ENCODE peak calls at places on chromosomes 6 and 20, in nine cellular contexts. One of them, this sample, is unnamed.

GRCh38 chr6:13854716-13855250 is 40.4 kb upstream of the MCUR1 start:
- DNase-seq in stimulated activated CD4-positive, alpha-beta T cell treated with anti-CD3 and anti-CD28 coated beads, Interleukin-2, amount 100 ng/mL, for 48 hours: no peak
- DNase-seq in cardiac fibroblast: no peak
- DNase-seq in NCI-H146: no peak
- DNase-seq in T-helper 17 cell: no peak
- DNase-seq in NB4: no peak
- DNase-seq in activated T-cell treated with anti-CD3 and anti-CD28 coated beads for 1 hour: no peak
- DNase-seq in GM04503: no peak
- DNase-seq in CD8-positive, alpha-beta T cell: no peak
- DNase-seq in this sample: no peak

GRCh38 chr6:5693588-5693987 is 313.1 kb downstream of the NRN1 start:
- DNase-seq in stimulated activated CD4-positive, alpha-beta T cell treated with anti-CD3 and anti-CD28 coated beads, Interleukin-2, amount 100 ng/mL, for 48 hours: no peak
- DNase-seq in cardiac fibroblast: no peak
- DNase-seq in NCI-H146: no peak
- DNase-seq in T-helper 17 cell: no peak
- DNase-seq in NB4: no peak
- DNase-seq in activated T-cell treated with anti-CD3 and anti-CD28 coated beads for 1 hour: no peak
- DNase-seq in GM04503: no peak
- DNase-seq in CD8-positive, alpha-beta T cell: no peak
- DNase-seq in this sample: no peak

GRCh38 chr6:14317616-14318015 is 200.0 kb downstream of the CD83 start:
- DNase-seq in stimulated activated CD4-positive, alpha-beta T cell treated with anti-CD3 and anti-CD28 coated beads, Interleukin-2, amount 100 ng/mL, for 48 hours: no peak
- DNase-seq in cardiac fibroblast: no peak
- DNase-seq in NCI-H146: no peak
- DNase-seq in T-helper 17 cell: no peak
- DNase-seq in NB4: no peak
- DNase-seq in activated T-cell treated with anti-CD3 and anti-CD28 coated beads for 1 hour: no peak
- DNase-seq in GM04503: no peak
- DNase-seq in CD8-positive, alpha-beta T cell: no peak
- DNase-seq in this sample: peak

GRCh38 chr6:14871196-14871595 is 374.7 kb upstream of the JARID2 start:
- DNase-seq in stimulated activated CD4-positive, alpha-beta T cell treated with anti-CD3 and anti-CD28 coated beads, Interleukin-2, amount 100 ng/mL, for 48 hours: no peak
- DNase-seq in cardiac fibroblast: no peak
- DNase-seq in NCI-H146: no peak
- DNase-seq in T-helper 17 cell: no peak
- DNase-seq in NB4: no peak
- DNase-seq in activated T-cell treated with anti-CD3 and anti-CD28 coated beads for 1 hour: no peak
- DNase-seq in GM04503: no peak
- DNase-seq in CD8-positive, alpha-beta T cell: no peak
- DNase-seq in this sample: peak

GRCh38 chr6:54992789-54993188 is 146.2 kb downstream of the FAM83B start:
- DNase-seq in stimulated activated CD4-positive, alpha-beta T cell treated with anti-CD3 and anti-CD28 coated beads, Interleukin-2, amount 100 ng/mL, for 48 hours: no peak
- DNase-seq in cardiac fibroblast: peak
- DNase-seq in NCI-H146: no peak
- DNase-seq in T-helper 17 cell: no peak
- DNase-seq in NB4: peak
- DNase-seq in activated T-cell treated with anti-CD3 and anti-CD28 coated beads for 1 hour: no peak
- DNase-seq in GM04503: no peak
- DNase-seq in CD8-positive, alpha-beta T cell: no peak
- DNase-seq in this sample: peak

GRCh38 chr6:20670750-20671149 is 136.5 kb downstream of the CDKAL1 start:
- DNase-seq in stimulated activated CD4-positive, alpha-beta T cell treated with anti-CD3 and anti-CD28 coated beads, Interleukin-2, amount 100 ng/mL, for 48 hours: no peak
- DNase-seq in cardiac fibroblast: no peak
- DNase-seq in NCI-H146: no peak
- DNase-seq in T-helper 17 cell: no peak
- DNase-seq in NB4: no peak
- DNase-seq in activated T-cell treated with anti-CD3 and anti-CD28 coated beads for 1 hour: no peak
- DNase-seq in GM04503: no peak
- DNase-seq in CD8-positive, alpha-beta T cell: no peak
- DNase-seq in this sample: no peak

GRCh38 chr6:147651249-147652063 is 143.0 kb downstream of the SAMD5 start:
- DNase-seq in stimulated activated CD4-positive, alpha-beta T cell treated with anti-CD3 and anti-CD28 coated beads, Interleukin-2, amount 100 ng/mL, for 48 hours: no peak
- DNase-seq in cardiac fibroblast: peak
- DNase-seq in NCI-H146: peak
- DNase-seq in T-helper 17 cell: no peak
- DNase-seq in NB4: peak
- DNase-seq in activated T-cell treated with anti-CD3 and anti-CD28 coated beads for 1 hour: no peak
- DNase-seq in GM04503: no peak
- DNase-seq in CD8-positive, alpha-beta T cell: no peak
- DNase-seq in this sample: no peak

GRCh38 chr20:62356948-62357667 is 10.0 kb downstream of the LAMA5 start:
- DNase-seq in stimulated activated CD4-positive, alpha-beta T cell treated with anti-CD3 and anti-CD28 coated beads, Interleukin-2, amount 100 ng/mL, for 48 hours: no peak
- DNase-seq in cardiac fibroblast: peak
- DNase-seq in NCI-H146: no peak
- DNase-seq in T-helper 17 cell: peak
- DNase-seq in NB4: no peak
- DNase-seq in activated T-cell treated with anti-CD3 and anti-CD28 coated beads for 1 hour: no peak
- DNase-seq in GM04503: no peak
- DNase-seq in CD8-positive, alpha-beta T cell: no peak
- DNase-seq in this sample: no peak

GRCh38 chr6:136169356-136169755 is 80.8 kb downstream of the MTFR2 start:
- DNase-seq in stimulated activated CD4-positive, alpha-beta T cell treated with anti-CD3 and anti-CD28 coated beads, Interleukin-2, amount 100 ng/mL, for 48 hours: no peak
- DNase-seq in cardiac fibroblast: no peak
- DNase-seq in NCI-H146: no peak
- DNase-seq in T-helper 17 cell: no peak
- DNase-seq in NB4: no peak
- DNase-seq in activated T-cell treated with anti-CD3 and anti-CD28 coated beads for 1 hour: no peak
- DNase-seq in GM04503: no peak
- DNase-seq in CD8-positive, alpha-beta T cell: no peak
- DNase-seq in this sample: peak

GRCh38 chr6:96795481-96795880 is 41.8 kb downstream of the GPR63 start:
- DNase-seq in stimulated activated CD4-positive, alpha-beta T cell treated with anti-CD3 and anti-CD28 coated beads, Interleukin-2, amount 100 ng/mL, for 48 hours: no peak
- DNase-seq in cardiac fibroblast: no peak
- DNase-seq in NCI-H146: no peak
- DNase-seq in T-helper 17 cell: no peak
- DNase-seq in NB4: no peak
- DNase-seq in activated T-cell treated with anti-CD3 and anti-CD28 coated beads for 1 hour: no peak
- DNase-seq in GM04503: no peak
- DNase-seq in CD8-positive, alpha-beta T cell: no peak
- DNase-seq in this sample: no peak

GRCh38 chr6:89963391-89963790 is 69.1 kb downstream of the GJA10 start:
- DNase-seq in stimulated activated CD4-positive, alpha-beta T cell treated with anti-CD3 and anti-CD28 coated beads, Interleukin-2, amount 100 ng/mL, for 48 hours: no peak
- DNase-seq in cardiac fibroblast: no peak
- DNase-seq in NCI-H146: no peak
- DNase-seq in T-helper 17 cell: no peak
- DNase-seq in NB4: no peak
- DNase-seq in activated T-cell treated with anti-CD3 and anti-CD28 coated beads for 1 hour: no peak
- DNase-seq in GM04503: no peak
- DNase-seq in CD8-positive, alpha-beta T cell: no peak
- DNase-seq in this sample: no peak

GRCh38 chr6:100210138-100210872 is 216.3 kb upstream of the MCHR2 start:
- DNase-seq in stimulated activated CD4-positive, alpha-beta T cell treated with anti-CD3 and anti-CD28 coated beads, Interleukin-2, amount 100 ng/mL, for 48 hours: no peak
- DNase-seq in cardiac fibroblast: no peak
- DNase-seq in NCI-H146: peak
- DNase-seq in T-helper 17 cell: no peak
- DNase-seq in NB4: no peak
- DNase-seq in activated T-cell treated with anti-CD3 and anti-CD28 coated beads for 1 hour: no peak
- DNase-seq in GM04503: no peak
- DNase-seq in CD8-positive, alpha-beta T cell: no peak
- DNase-seq in this sample: peak

GRCh38 chr6:65623569-65623968 is 83.5 kb downstream of the EYS start:
- DNase-seq in stimulated activated CD4-positive, alpha-beta T cell treated with anti-CD3 and anti-CD28 coated beads, Interleukin-2, amount 100 ng/mL, for 48 hours: no peak
- DNase-seq in cardiac fibroblast: no peak
- DNase-seq in NCI-H146: no peak
- DNase-seq in T-helper 17 cell: no peak
- DNase-seq in NB4: no peak
- DNase-seq in activated T-cell treated with anti-CD3 and anti-CD28 coated beads for 1 hour: no peak
- DNase-seq in GM04503: no peak
- DNase-seq in CD8-positive, alpha-beta T cell: no peak
- DNase-seq in this sample: no peak

GRCh38 chr20:25341716-25342680 is 48.6 kb downstream of the ABHD12 start:
- DNase-seq in stimulated activated CD4-positive, alpha-beta T cell treated with anti-CD3 and anti-CD28 coated beads, Interleukin-2, amount 100 ng/mL, for 48 hours: no peak
- DNase-seq in cardiac fibroblast: no peak
- DNase-seq in NCI-H146: peak
- DNase-seq in T-helper 17 cell: no peak
- DNase-seq in NB4: no peak
- DNase-seq in activated T-cell treated with anti-CD3 and anti-CD28 coated beads for 1 hour: no peak
- DNase-seq in GM04503: peak
- DNase-seq in CD8-positive, alpha-beta T cell: no peak
- DNase-seq in this sample: peak

GRCh38 chr6:141203902-141204575 is 928.7 kb upstream of the GJE1 start:
- DNase-seq in stimulated activated CD4-positive, alpha-beta T cell treated with anti-CD3 and anti-CD28 coated beads, Interleukin-2, amount 100 ng/mL, for 48 hours: no peak
- DNase-seq in cardiac fibroblast: peak
- DNase-seq in NCI-H146: no peak
- DNase-seq in T-helper 17 cell: no peak
- DNase-seq in NB4: no peak
- DNase-seq in activated T-cell treated with anti-CD3 and anti-CD28 coated beads for 1 hour: no peak
- DNase-seq in GM04503: no peak
- DNase-seq in CD8-positive, alpha-beta T cell: no peak
- DNase-seq in this sample: no peak

GRCh38 chr6:163354779-163355431 is 59.6 kb upstream of the QKI start:
- DNase-seq in stimulated activated CD4-positive, alpha-beta T cell treated with anti-CD3 and anti-CD28 coated beads, Interleukin-2, amount 100 ng/mL, for 48 hours: no peak
- DNase-seq in cardiac fibroblast: peak
- DNase-seq in NCI-H146: no peak
- DNase-seq in T-helper 17 cell: no peak
- DNase-seq in NB4: peak
- DNase-seq in activated T-cell treated with anti-CD3 and anti-CD28 coated beads for 1 hour: no peak
- DNase-seq in GM04503: no peak
- DNase-seq in CD8-positive, alpha-beta T cell: no peak
- DNase-seq in this sample: no peak

GRCh38 chr6:127069659-127070279 is 48.7 kb upstream of the RSPO3 start:
- DNase-seq in stimulated activated CD4-positive, alpha-beta T cell treated with anti-CD3 and anti-CD28 coated beads, Interleukin-2, amount 100 ng/mL, for 48 hours: no peak
- DNase-seq in cardiac fibroblast: peak
- DNase-seq in NCI-H146: peak
- DNase-seq in T-helper 17 cell: no peak
- DNase-seq in NB4: peak
- DNase-seq in activated T-cell treated with anti-CD3 and anti-CD28 coated beads for 1 hour: no peak
- DNase-seq in GM04503: no peak
- DNase-seq in CD8-positive, alpha-beta T cell: no peak
- DNase-seq in this sample: peak

GRCh38 chr20:37573626-37574198 is 46.0 kb upstream of the BLCAP start:
- DNase-seq in stimulated activated CD4-positive, alpha-beta T cell treated with anti-CD3 and anti-CD28 coated beads, Interleukin-2, amount 100 ng/mL, for 48 hours: no peak
- DNase-seq in cardiac fibroblast: no peak
- DNase-seq in NCI-H146: no peak
- DNase-seq in T-helper 17 cell: no peak
- DNase-seq in NB4: no peak
- DNase-seq in activated T-cell treated with anti-CD3 and anti-CD28 coated beads for 1 hour: no peak
- DNase-seq in GM04503: no peak
- DNase-seq in CD8-positive, alpha-beta T cell: no peak
- DNase-seq in this sample: no peak

GRCh38 chr6:40962241-40962640 is 76.8 kb downstream of the UNC5CL start:
- DNase-seq in stimulated activated CD4-positive, alpha-beta T cell treated with anti-CD3 and anti-CD28 coated beads, Interleukin-2, amount 100 ng/mL, for 48 hours: no peak
- DNase-seq in cardiac fibroblast: peak
- DNase-seq in NCI-H146: no peak
- DNase-seq in T-helper 17 cell: no peak
- DNase-seq in NB4: peak
- DNase-seq in activated T-cell treated with anti-CD3 and anti-CD28 coated beads for 1 hour: no peak
- DNase-seq in GM04503: peak
- DNase-seq in CD8-positive, alpha-beta T cell: no peak
- DNase-seq in this sample: peak

This sample was measured in NCI-H69.